ENCODE peak calls at places on chromosome 16, in ten cellular contexts. One of them, this sample, is unnamed. For H3K4me1, the result is how much of the 10 kb centered on the place peaks cover.

GRCh38 chr16:17277981-17278381 is 192.8 kb downstream of the XYLT1 start:
- ATAC-seq in left lung: peak
- ATAC-seq in mucosa of descending colon: peak
- ATAC-seq in upper lobe of right lung: peak
- ATAC-seq in HCT116: peak
- ATAC-seq in psoas muscle: no peak
- ATAC-seq in IMR-90: peak
- ATAC-seq in right cardiac atrium: peak
- ATAC-seq in lower lobe of right lung: no peak
- ATAC-seq in body of pancreas: peak
- ATAC-seq in this sample: no peak

GRCh38 chr16:2770057-2770780 is 6.9 kb downstream of the ELOB start:
- ATAC-seq in left lung: no peak
- ATAC-seq in IMR-90: no peak
- ATAC-seq in lower lobe of right lung: peak
- ATAC-seq in upper lobe of right lung: no peak
- ATAC-seq in psoas muscle: peak
- ATAC-seq in mucosa of descending colon: peak
- ATAC-seq in HCT116: peak
- ATAC-seq in body of pancreas: no peak
- ATAC-seq in right cardiac atrium: peak
- ATAC-seq in this sample: peak

GRCh38 chr16:57741660-57742191 is 6.2 kb downstream of the KATNB1 start:
- ATAC-seq in mucosa of descending colon: no peak
- ATAC-seq in IMR-90: no peak
- ATAC-seq in upper lobe of right lung: peak
- ATAC-seq in right cardiac atrium: no peak
- ATAC-seq in HCT116: no peak
- ATAC-seq in body of pancreas: no peak
- ATAC-seq in lower lobe of right lung: no peak
- ATAC-seq in left lung: no peak
- ATAC-seq in psoas muscle: peak
- ATAC-seq in this sample: no peak

GRCh38 chr16:2473425-2473926 is 1.5 kb upstream of the TBC1D24 start:
- ATAC-seq in right cardiac atrium: no peak
- ATAC-seq in HCT116: peak
- ATAC-seq in body of pancreas: no peak
- ATAC-seq in left lung: no peak
- ATAC-seq in IMR-90: no peak
- ATAC-seq in psoas muscle: no peak
- ATAC-seq in lower lobe of right lung: no peak
- ATAC-seq in mucosa of descending colon: no peak
- ATAC-seq in upper lobe of right lung: no peak
- ATAC-seq in this sample: no peak

GRCh38 chr16:53911506-53911905 is 207.6 kb downstream of the FTO start:
- ATAC-seq in right cardiac atrium: no peak
- ATAC-seq in HCT116: no peak
- ATAC-seq in left lung: no peak
- ATAC-seq in mucosa of descending colon: no peak
- ATAC-seq in body of pancreas: no peak
- ATAC-seq in lower lobe of right lung: no peak
- ATAC-seq in IMR-90: no peak
- ATAC-seq in psoas muscle: no peak
- ATAC-seq in upper lobe of right lung: no peak
- ATAC-seq in this sample: no peak

GRCh38 chr16:27406729-27407128 is 4.8 kb downstream of the IL21R start:
- ATAC-seq in left lung: no peak
- ATAC-seq in body of pancreas: no peak
- ATAC-seq in upper lobe of right lung: no peak
- ATAC-seq in HCT116: no peak
- ATAC-seq in lower lobe of right lung: no peak
- ATAC-seq in IMR-90: no peak
- ATAC-seq in right cardiac atrium: no peak
- ATAC-seq in mucosa of descending colon: no peak
- ATAC-seq in psoas muscle: no peak
- ATAC-seq in this sample: no peak

GRCh38 chr16:69465083-69465721 is 40.8 kb downstream of the CYB5B start:
- ATAC-seq in mucosa of descending colon: peak
- ATAC-seq in upper lobe of right lung: peak
- ATAC-seq in body of pancreas: no peak
- ATAC-seq in right cardiac atrium: no peak
- ATAC-seq in psoas muscle: no peak
- ATAC-seq in lower lobe of right lung: peak
- ATAC-seq in HCT116: peak
- ATAC-seq in left lung: peak
- ATAC-seq in IMR-90: peak
- ATAC-seq in this sample: no peak

GRCh38 chr16:81014672-81015071 is 7.7 kb downstream of the CENPN start:
- ATAC-seq in left lung: no peak
- ATAC-seq in psoas muscle: no peak
- ATAC-seq in lower lobe of right lung: no peak
- ATAC-seq in HCT116: no peak
- ATAC-seq in upper lobe of right lung: no peak
- ATAC-seq in mucosa of descending colon: no peak
- ATAC-seq in right cardiac atrium: no peak
- ATAC-seq in body of pancreas: no peak
- ATAC-seq in IMR-90: no peak
- ATAC-seq in this sample: no peak

GRCh38 chr16:26742040-26742439 is 324.7 kb upstream of the C16orf82 start:
- ATAC-seq in IMR-90: no peak
- ATAC-seq in right cardiac atrium: no peak
- ATAC-seq in HCT116: no peak
- ATAC-seq in left lung: no peak
- ATAC-seq in psoas muscle: no peak
- ATAC-seq in lower lobe of right lung: no peak
- ATAC-seq in mucosa of descending colon: no peak
- ATAC-seq in upper lobe of right lung: no peak
- ATAC-seq in body of pancreas: no peak
- ATAC-seq in this sample: no peak

GRCh38 chr16:13478991-13479390 is 441.0 kb upstream of the ERCC4 start:
- ATAC-seq in upper lobe of right lung: no peak
- ATAC-seq in body of pancreas: no peak
- ATAC-seq in psoas muscle: no peak
- ATAC-seq in right cardiac atrium: no peak
- ATAC-seq in left lung: no peak
- ATAC-seq in IMR-90: no peak
- ATAC-seq in lower lobe of right lung: no peak
- ATAC-seq in HCT116: no peak
- ATAC-seq in mucosa of descending colon: no peak
- ATAC-seq in this sample: no peak

GRCh38 chr16:15404792-15405191 is 9.2 kb downstream of the MPV17L start:
- ATAC-seq in HCT116: no peak
- ATAC-seq in right cardiac atrium: peak
- ATAC-seq in left lung: no peak
- ATAC-seq in lower lobe of right lung: peak
- ATAC-seq in upper lobe of right lung: peak
- ATAC-seq in body of pancreas: no peak
- ATAC-seq in psoas muscle: peak
- ATAC-seq in mucosa of descending colon: no peak
- ATAC-seq in IMR-90: no peak
- ATAC-seq in this sample: peak

GRCh38 chr16:15399317-15399716 is 3.8 kb downstream of the MPV17L start:
- ATAC-seq in psoas muscle: no peak
- ATAC-seq in right cardiac atrium: no peak
- ATAC-seq in lower lobe of right lung: no peak
- ATAC-seq in body of pancreas: no peak
- ATAC-seq in upper lobe of right lung: no peak
- ATAC-seq in left lung: no peak
- ATAC-seq in mucosa of descending colon: no peak
- ATAC-seq in IMR-90: no peak
- ATAC-seq in HCT116: no peak
- ATAC-seq in this sample: no peak

GRCh38 chr16:15398618-15399316 is 3.2 kb downstream of the MPV17L start:
- ATAC-seq in psoas muscle: no peak
- ATAC-seq in mucosa of descending colon: peak
- ATAC-seq in lower lobe of right lung: no peak
- ATAC-seq in right cardiac atrium: no peak
- ATAC-seq in HCT116: no peak
- ATAC-seq in body of pancreas: peak
- ATAC-seq in upper lobe of right lung: no peak
- ATAC-seq in IMR-90: no peak
- ATAC-seq in left lung: no peak
- ATAC-seq in this sample: no peak

GRCh38 chr16:15403392-15403995 is 7.9 kb downstream of the MPV17L start:
- ATAC-seq in lower lobe of right lung: no peak
- ATAC-seq in left lung: no peak
- ATAC-seq in right cardiac atrium: no peak
- ATAC-seq in psoas muscle: no peak
- ATAC-seq in HCT116: no peak
- ATAC-seq in body of pancreas: no peak
- ATAC-seq in mucosa of descending colon: no peak
- ATAC-seq in IMR-90: no peak
- ATAC-seq in upper lobe of right lung: peak
- ATAC-seq in this sample: no peak

DNA sequence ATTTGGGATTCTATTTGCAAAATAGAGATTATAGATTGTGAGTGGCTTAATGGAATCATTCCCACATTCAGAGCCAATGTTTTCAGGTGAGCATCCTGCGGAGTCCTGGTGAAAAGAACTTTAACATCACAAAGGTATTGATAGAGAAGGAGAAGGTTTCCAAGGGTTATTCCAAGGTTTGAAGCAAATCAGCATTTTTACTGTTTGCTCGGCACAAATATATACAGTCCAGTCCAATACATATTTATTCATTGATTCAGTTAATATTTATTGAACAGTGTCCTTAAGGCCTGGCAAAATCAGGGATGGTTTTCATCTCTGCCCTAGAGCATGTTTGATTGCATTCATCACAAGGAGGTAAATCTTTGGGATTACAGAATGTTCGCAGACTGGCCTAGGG is 6.4 kb downstream of the MPV17L start:
- ATAC-seq in IMR-90: no peak
- ATAC-seq in psoas muscle: no peak
- ATAC-seq in lower lobe of right lung: no peak
- ATAC-seq in body of pancreas: no peak
- ATAC-seq in mucosa of descending colon: no peak
- ATAC-seq in left lung: no peak
- ATAC-seq in upper lobe of right lung: no peak
- ATAC-seq in right cardiac atrium: no peak
- ATAC-seq in HCT116: no peak
- ATAC-seq in this sample: no peak
- H3K4me1 ChIP-seq in IMR-90: under half
- H3K4me1 ChIP-seq in psoas muscle: under half
- H3K4me1 ChIP-seq in lower lobe of right lung: under half
- H3K4me1 ChIP-seq in body of pancreas: under half
- H3K4me1 ChIP-seq in mucosa of descending colon: under half
- H3K4me1 ChIP-seq in left lung: under half
- H3K4me1 ChIP-seq in upper lobe of right lung: under half
- H3K4me1 ChIP-seq in right cardiac atrium: under half
- H3K4me1 ChIP-seq in HCT116: under half
- H3K4me1 ChIP-seq in this sample: under half

DNA sequence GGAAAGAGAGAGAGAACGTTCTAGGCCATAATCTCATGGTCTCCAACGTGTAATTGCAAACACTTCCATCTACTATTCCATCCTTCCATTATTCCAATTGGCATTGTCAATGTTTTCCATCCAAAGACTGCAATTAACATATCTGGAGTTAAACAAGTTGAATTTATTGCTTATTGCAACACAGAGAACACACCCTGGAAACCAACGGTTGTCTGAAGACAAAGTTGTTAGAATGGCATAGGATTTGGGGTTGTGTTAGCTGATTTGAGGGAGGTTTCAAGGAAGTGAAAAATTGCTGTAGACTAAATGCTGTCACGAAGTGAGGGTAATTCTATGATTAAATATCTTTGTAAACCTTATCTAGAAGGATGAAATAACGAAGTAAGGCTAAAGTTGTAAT is 178.8 kb downstream of the CNTNAP4 start:
- ATAC-seq in upper lobe of right lung: no peak
- ATAC-seq in left lung: no peak
- ATAC-seq in mucosa of descending colon: peak
- ATAC-seq in HCT116: no peak
- ATAC-seq in body of pancreas: no peak
- ATAC-seq in lower lobe of right lung: no peak
- ATAC-seq in IMR-90: no peak
- ATAC-seq in psoas muscle: no peak
- ATAC-seq in right cardiac atrium: no peak
- ATAC-seq in this sample: no peak
- H3K4me1 ChIP-seq in upper lobe of right lung: under half
- H3K4me1 ChIP-seq in left lung: under half
- H3K4me1 ChIP-seq in mucosa of descending colon: under half
- H3K4me1 ChIP-seq in HCT116: under half
- H3K4me1 ChIP-seq in body of pancreas: under half
- H3K4me1 ChIP-seq in lower lobe of right lung: under half
- H3K4me1 ChIP-seq in IMR-90: under half
- H3K4me1 ChIP-seq in psoas muscle: under half
- H3K4me1 ChIP-seq in right cardiac atrium: under half
- H3K4me1 ChIP-seq in this sample: under half

GRCh38 chr16:89172171-89172900 is 788 bp downstream of the CDH15 start:
- ATAC-seq in left lung: no peak
- ATAC-seq in lower lobe of right lung: no peak
- ATAC-seq in upper lobe of right lung: no peak
- ATAC-seq in mucosa of descending colon: no peak
- ATAC-seq in IMR-90: no peak
- ATAC-seq in body of pancreas: no peak
- ATAC-seq in right cardiac atrium: no peak
- ATAC-seq in HCT116: no peak
- ATAC-seq in psoas muscle: no peak
- ATAC-seq in this sample: no peak
- H3K4me1 ChIP-seq in left lung: under half
- H3K4me1 ChIP-seq in lower lobe of right lung: under half
- H3K4me1 ChIP-seq in upper lobe of right lung: under half
- H3K4me1 ChIP-seq in mucosa of descending colon: under half
- H3K4me1 ChIP-seq in IMR-90: under half
- H3K4me1 ChIP-seq in body of pancreas: under half
- H3K4me1 ChIP-seq in right cardiac atrium: under half
- H3K4me1 ChIP-seq in HCT116: under half
- H3K4me1 ChIP-seq in psoas muscle: under half
- H3K4me1 ChIP-seq in this sample: under half

GRCh38 chr16:82047787-82048186 is 12.7 kb downstream of the HSD17B2 start:
- ATAC-seq in body of pancreas: no peak
- ATAC-seq in upper lobe of right lung: no peak
- ATAC-seq in psoas muscle: no peak
- ATAC-seq in HCT116: no peak
- ATAC-seq in IMR-90: no peak
- ATAC-seq in right cardiac atrium: no peak
- ATAC-seq in left lung: no peak
- ATAC-seq in mucosa of descending colon: no peak
- ATAC-seq in lower lobe of right lung: no peak
- ATAC-seq in this sample: no peak

GRCh38 chr16:82050909-82051357 is 15.9 kb downstream of the HSD17B2 start:
- ATAC-seq in mucosa of descending colon: peak
- ATAC-seq in HCT116: no peak
- ATAC-seq in upper lobe of right lung: no peak
- ATAC-seq in psoas muscle: no peak
- ATAC-seq in lower lobe of right lung: no peak
- ATAC-seq in right cardiac atrium: no peak
- ATAC-seq in body of pancreas: peak
- ATAC-seq in left lung: no peak
- ATAC-seq in IMR-90: no peak
- ATAC-seq in this sample: no peak

GRCh38 chr16:82051656-82052055 is 16.6 kb downstream of the HSD17B2 start:
- ATAC-seq in body of pancreas: no peak
- ATAC-seq in lower lobe of right lung: no peak
- ATAC-seq in upper lobe of right lung: no peak
- ATAC-seq in left lung: no peak
- ATAC-seq in IMR-90: no peak
- ATAC-seq in HCT116: no peak
- ATAC-seq in psoas muscle: no peak
- ATAC-seq in right cardiac atrium: no peak
- ATAC-seq in mucosa of descending colon: no peak
- ATAC-seq in this sample: no peak

GRCh38 chr16:82049484-82049883 is 14.4 kb downstream of the HSD17B2 start:
- ATAC-seq in HCT116: no peak
- ATAC-seq in psoas muscle: no peak
- ATAC-seq in mucosa of descending colon: no peak
- ATAC-seq in right cardiac atrium: no peak
- ATAC-seq in upper lobe of right lung: no peak
- ATAC-seq in IMR-90: no peak
- ATAC-seq in body of pancreas: no peak
- ATAC-seq in left lung: no peak
- ATAC-seq in lower lobe of right lung: no peak
- ATAC-seq in this sample: no peak

GRCh38 chr16:82050506-82050905 is 15.5 kb downstream of the HSD17B2 start:
- ATAC-seq in right cardiac atrium: no peak
- ATAC-seq in lower lobe of right lung: no peak
- ATAC-seq in HCT116: no peak
- ATAC-seq in IMR-90: no peak
- ATAC-seq in body of pancreas: no peak
- ATAC-seq in left lung: no peak
- ATAC-seq in upper lobe of right lung: no peak
- ATAC-seq in psoas muscle: no peak
- ATAC-seq in mucosa of descending colon: peak
- ATAC-seq in this sample: no peak
- H3K4me1 ChIP-seq in right cardiac atrium: under half
- H3K4me1 ChIP-seq in lower lobe of right lung: under half
- H3K4me1 ChIP-seq in HCT116: under half
- H3K4me1 ChIP-seq in IMR-90: under half
- H3K4me1 ChIP-seq in body of pancreas: half or more
- H3K4me1 ChIP-seq in left lung: under half
- H3K4me1 ChIP-seq in upper lobe of right lung: under half
- H3K4me1 ChIP-seq in psoas muscle: under half
- H3K4me1 ChIP-seq in mucosa of descending colon: under half
- H3K4me1 ChIP-seq in this sample: under half